ENCODE peak calls at places on chromosomes 12 and 14, in nine cellular contexts. O is spleen, U is GM10248, E is lower leg skin, K is fibroblast of pulmonary artery, X is NB4, A is choroid plexus epithelial cell, C is uterus, I is cardiac muscle cell. Y is an unnamed sample.

GRCh38 chr14:96055065-96055752 is 16.0 kb downstream of the C14orf132 start:
- DNase-seq in O (peak; percentile 45), U (no peak), E (no peak), K (no peak), X (no peak), A (peak; percentile 68), C (no peak), I (peak; percentile 6), Y (no peak)

GRCh38 chr12:104720346-104721064 is 237.6 kb downstream of the SLC41A2 start:
- DNase-seq in O (peak; percentile 85), U (peak; percentile 57), E (no peak), K (no peak), X (no peak), A (peak; percentile 73), C (no peak), I (peak; percentile 26), Y (peak; percentile 46)

GRCh38 chr12:12474471-12474928 is 88.2 kb downstream of the DUSP16 start:
- DNase-seq in O (no peak), U (no peak), E (no peak), K (no peak), X (no peak), A (no peak), C (no peak), I (no peak), Y (no peak)

GRCh38 chr14:61153436-61153835 is 127.7 kb downstream of the TMEM30B start:
- DNase-seq in O (no peak), U (no peak), E (no peak), K (peak; percentile 15), X (no peak), A (peak; percentile 60), C (no peak), I (no peak), Y (no peak)

GRCh38 chr12:27330846-27331245 is 1.8 kb upstream of the BMAL2 start:
- DNase-seq in O (no peak), U (no peak), E (no peak), K (peak; percentile 31), X (no peak), A (peak; percentile 27), C (no peak), I (peak; percentile 21), Y (no peak)

GRCh38 chr14:70896317-70896716 is 10.9 kb upstream of the PCNX1 start:
- DNase-seq in O (no peak), U (no peak), E (no peak), K (no peak), X (no peak), A (no peak), C (no peak), I (no peak), Y (no peak)

GRCh38 chr14:38716871-38717270 is 386.2 kb downstream of the SEC23A start:
- DNase-seq in O (no peak), U (no peak), E (no peak), K (no peak), X (no peak), A (no peak), C (no peak), I (no peak), Y (no peak)

GRCh38 chr14:75982724-75983358 is 1.0 kb upstream of the TGFB3 start:
- DNase-seq in O (no peak), U (no peak), E (peak; percentile 23), K (peak; percentile 67), X (peak; percentile 51), A (peak; percentile 84), C (peak; percentile 72), I (peak; percentile 80), Y (no peak)

GRCh38 chr14:50344831-50345563 is 32.9 kb downstream of the DMAC2L start:
- DNase-seq in O (no peak), U (no peak), E (no peak), K (no peak), X (no peak), A (peak; percentile 80), C (no peak), I (no peak), Y (no peak)

DNA sequence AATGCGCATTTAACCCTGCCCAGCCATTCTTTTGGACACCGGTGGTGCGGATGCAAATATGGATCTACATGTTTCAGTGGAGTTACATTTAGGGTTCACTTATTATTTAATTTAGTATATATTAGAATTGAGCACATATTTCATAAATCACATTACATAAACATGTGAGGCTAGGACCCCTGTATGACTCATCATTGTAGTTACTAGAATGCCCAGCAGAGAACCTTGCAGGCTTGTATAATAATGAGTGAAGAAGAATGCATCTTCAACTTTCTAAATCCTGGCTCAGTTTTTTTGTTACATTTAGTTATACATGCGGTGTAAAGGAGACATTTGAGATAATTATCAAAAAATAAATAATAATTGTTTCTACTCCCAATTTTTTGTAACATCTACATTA is 369.0 kb downstream of the ATP23 start:
- DNase-seq in O (no peak), U (no peak), E (no peak), K (peak; percentile 71), X (no peak), A (peak; percentile 92), C (no peak), I (peak; percentile 66), Y (no peak)
- TF ChIP-seq CTCF in O (no peak), U (no peak), E (no peak), K (peak; percentile 18), X (no peak), A (peak; percentile 35), C (no peak), I (no peak), Y (no peak)

DNA sequence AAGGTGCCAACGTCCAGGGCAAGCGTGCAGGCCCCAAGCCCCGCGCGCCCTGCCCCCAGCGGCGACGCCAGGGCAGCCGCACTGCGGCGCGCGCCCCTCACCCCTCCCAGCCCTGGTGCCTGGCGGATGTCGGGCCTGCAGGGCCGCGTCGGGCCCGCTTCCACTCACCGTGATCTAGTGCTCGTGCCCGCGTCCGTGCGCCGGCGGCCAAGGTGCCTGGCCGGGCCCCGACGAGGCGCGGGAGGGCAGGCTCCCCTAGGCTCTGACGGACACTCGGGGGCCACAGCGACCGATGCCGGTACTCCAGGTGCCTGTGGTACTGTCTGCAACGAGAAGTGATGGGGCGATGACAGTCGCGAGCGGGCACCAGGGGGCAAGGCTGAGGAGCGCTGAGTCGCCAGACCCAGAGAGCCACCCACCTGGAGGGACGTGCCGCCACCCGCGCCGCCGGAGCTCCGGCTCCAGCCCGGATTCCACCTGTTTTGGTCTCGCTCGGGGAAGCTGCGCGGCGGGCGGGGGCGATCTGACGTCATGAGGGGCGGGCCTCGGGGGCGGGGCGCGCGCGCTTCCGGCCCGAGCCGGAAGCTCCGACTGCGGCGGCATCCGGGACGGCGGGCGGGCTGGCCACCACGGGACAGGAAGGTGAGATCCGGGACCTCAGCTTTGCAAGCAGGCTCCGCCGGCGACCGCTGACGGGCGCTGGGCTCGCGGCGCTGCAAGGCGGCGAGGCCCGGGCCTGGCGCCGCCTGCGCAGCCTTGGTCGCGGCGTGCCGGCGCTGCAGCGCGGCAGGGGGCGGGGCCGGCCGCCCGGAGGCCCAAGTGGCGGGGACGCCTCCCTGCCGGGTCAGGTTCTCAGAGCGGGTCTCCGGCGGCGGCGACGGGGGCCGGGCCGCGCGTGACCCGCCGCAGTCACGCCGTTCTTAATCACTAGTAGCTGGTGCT is at the start of the genes LYSET and MOAP1:
- DNase-seq in O (peak; percentile 98), U (peak; percentile 94), E (peak; percentile 78), K (peak; percentile 82), X (peak; percentile 93), A (peak; percentile 82), C (peak; percentile 84), I (peak; percentile 88), Y (peak; percentile 87)
- TF ChIP-seq CTCF in O (peak; percentile 57), U (peak; percentile 27), E (no peak), K (no peak), X (no peak), A (no peak), C (no peak), I (peak; percentile 9), Y (peak; percentile 23)

DNA sequence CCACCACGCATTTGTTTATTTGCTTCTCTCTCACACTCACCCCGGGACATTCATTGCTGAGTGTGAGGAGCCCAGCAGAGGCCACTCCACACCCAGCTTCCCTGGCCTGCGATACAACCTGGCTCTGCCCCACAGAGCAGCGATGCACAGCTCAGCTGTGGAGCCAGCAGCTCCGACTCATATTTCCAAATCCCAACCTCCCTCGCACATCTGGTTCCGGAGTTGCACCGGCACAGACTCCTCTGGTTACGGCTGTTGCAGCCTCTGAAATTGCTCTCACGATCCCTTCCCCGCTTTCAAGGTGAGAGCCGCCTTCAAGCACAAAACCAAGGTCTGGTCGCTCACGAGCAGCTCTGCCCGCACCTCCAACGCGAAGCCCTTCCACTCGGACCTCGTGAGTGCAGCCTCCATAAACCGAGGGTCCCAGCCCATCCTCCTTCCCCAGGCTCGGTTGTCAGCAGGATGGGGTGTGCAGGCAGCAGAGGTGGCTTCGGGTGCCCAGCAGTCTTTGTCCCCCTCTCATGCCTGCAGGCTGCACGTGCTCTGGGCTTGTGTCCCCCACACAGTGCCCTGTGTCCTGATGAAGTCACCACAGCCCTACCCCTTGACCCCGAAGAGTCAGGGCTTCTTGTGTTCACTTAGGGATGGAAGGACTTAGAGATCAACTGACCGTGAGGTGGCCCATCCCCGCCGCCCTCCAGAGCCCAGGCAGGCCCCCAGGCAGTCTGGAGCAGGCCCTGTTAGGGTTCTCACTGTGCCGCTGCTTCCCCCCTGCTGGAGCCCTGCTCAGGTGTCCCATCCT is 184.3 kb downstream of the ADGRD1 start:
- DNase-seq in O (peak; percentile 67), U (no peak), E (no peak), K (no peak), X (peak; percentile 95), A (peak; percentile 36), C (peak; percentile 73), I (peak; percentile 49), Y (no peak)
- TF ChIP-seq CTCF in O (no peak), U (no peak), E (no peak), K (no peak), X (peak; percentile 45), A (no peak), C (peak; percentile 7), I (no peak), Y (no peak)

DNA sequence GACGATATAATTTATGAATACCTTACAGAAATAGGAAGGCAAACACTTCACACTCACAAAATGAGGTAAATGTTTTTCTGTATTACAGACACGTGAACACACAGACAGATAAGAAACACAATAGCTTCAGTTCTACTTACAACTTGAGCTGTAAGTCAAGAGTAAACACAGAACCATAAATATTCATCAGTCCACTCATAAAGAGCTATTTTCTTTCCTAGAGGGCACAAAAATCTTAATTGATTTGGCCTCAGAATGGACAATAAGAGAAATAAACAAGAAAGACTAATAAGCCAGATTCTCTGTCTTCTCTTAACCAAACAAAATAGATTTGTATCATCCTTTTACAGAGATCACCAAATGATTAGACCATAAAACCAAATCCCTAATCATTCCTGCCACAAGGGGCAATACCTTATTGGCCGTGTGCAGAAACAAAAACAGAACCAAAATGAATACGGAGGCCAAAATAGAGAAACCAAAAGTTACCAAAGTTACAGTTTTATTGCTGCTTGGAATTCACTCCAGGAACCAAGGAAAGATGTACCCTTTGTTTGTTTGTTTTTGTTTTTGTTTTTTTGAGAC is 38.1 kb upstream of the GARIN2 start:
- DNase-seq in O (no peak), U (no peak), E (no peak), K (no peak), X (no peak), A (peak; percentile 10), C (no peak), I (no peak), Y (no peak)
- TF ChIP-seq CTCF in O (no peak), U (no peak), E (no peak), K (peak; percentile 26), X (no peak), A (peak; percentile 51), C (no peak), I (peak; percentile 17), Y (no peak)

GRCh38 chr12:114408881-114409795 is 3.2 kb upstream of the TBX5 start:
- DNase-seq in O (no peak), U (no peak), E (no peak), K (peak; percentile 73), X (no peak), A (no peak), C (no peak), I (peak; percentile 81), Y (no peak)
- TF ChIP-seq CTCF in O (no peak), U (no peak), E (no peak), K (peak; percentile 4), X (no peak), A (no peak), C (no peak), I (peak; percentile 24), Y (no peak)